ENCODE peak calls at places on chromosome 10, in ten cellular contexts. N, T, L, J, G, S, C, H, Y and D are unnamed samples. For H3K36me3, the result is how much of the 10 kb centered on the place peaks cover.

GRCh38 chr10:122990278-122990677 is 10.1 kb downstream of the PSTK start:
- DNase-seq in T (no peak), J (no peak), N (no peak), L (no peak), G (no peak), C (no peak), Y (no peak), S (no peak), H (no peak), D (no peak)

GRCh38 chr10:35225204-35225603 is 98.6 kb downstream of the CREM start:
- DNase-seq in C (no peak), J (no peak), H (peak), L (no peak), S (no peak), N (no peak), T (no peak), G (no peak), Y (no peak), D (no peak)

GRCh38 chr10:3889961-3890522 is 105.0 kb upstream of the KLF6 start:
- DNase-seq in J (no peak), T (no peak), G (no peak), S (no peak), C (peak), L (no peak), H (peak), N (no peak), Y (peak), D (peak)

GRCh38 chr10:91805110-91805825 is 7.0 kb downstream of the TNKS2 start:
- DNase-seq in Y (no peak), G (no peak), C (no peak), J (no peak), S (no peak), N (no peak), L (no peak), T (no peak), H (peak), D (no peak)

GRCh38 chr10:31321396-31321941 is 2.5 kb downstream of the ZEB1 start:
- DNase-seq in G (no peak), L (peak), J (no peak), C (peak), T (no peak), S (peak), H (peak), Y (peak), N (no peak), D (no peak)

GRCh38 chr10:23897864-23898263 is 311.1 kb upstream of the KIAA1217 start:
- DNase-seq in C (no peak), L (no peak), H (no peak), Y (no peak), T (no peak), J (no peak), S (no peak), G (no peak), N (no peak), D (no peak)

GRCh38 chr10:22805304-22805703 is 90.9 kb upstream of the PIP4K2A start:
- DNase-seq in S (no peak), Y (peak), G (no peak), C (peak), T (no peak), L (no peak), H (peak), N (no peak), J (no peak), D (no peak)

GRCh38 chr10:80702143-80702542 is 164.4 kb downstream of the SH2D4B start:
- DNase-seq in T (no peak), Y (no peak), J (no peak), S (peak), C (no peak), L (no peak), G (no peak), H (no peak), N (no peak), D (no peak)

GRCh38 chr10:113073549-113074189 is 123.6 kb downstream of the TCF7L2 start:
- DNase-seq in G (peak), J (peak), S (peak), N (peak), T (peak), C (peak), L (no peak), H (peak), Y (peak), D (peak)

GRCh38 chr10:72171175-72171630 is 44.6 kb upstream of the ANAPC16 start:
- DNase-seq in S (no peak), Y (peak), C (peak), L (no peak), N (no peak), J (no peak), H (peak), T (no peak), G (no peak), D (peak)

GRCh38 chr10:120282421-120282820 is 174.6 kb upstream of the PLPP4 start:
- DNase-seq in Y (no peak), C (no peak), T (no peak), J (no peak), L (no peak), G (no peak), H (no peak), S (no peak), N (no peak), D (no peak)

GRCh38 chr10:3803884-3804741 is 19.1 kb upstream of the KLF6 start:
- DNase-seq in L (no peak), Y (peak), G (no peak), N (no peak), C (peak), T (no peak), H (peak), J (no peak), S (no peak), D (no peak)

GRCh38 chr10:78401882-78402367 is 368.3 kb downstream of the RPS24 start:
- DNase-seq in H (no peak), L (no peak), G (peak), T (peak), C (no peak), S (peak), Y (peak), J (no peak), N (peak), D (no peak)

GRCh38 chr10:20976891-20977684 is 80.0 kb upstream of the NEBL start:
- DNase-seq in L (no peak), T (no peak), H (no peak), J (no peak), N (no peak), G (peak), S (no peak), Y (no peak), C (no peak), D (no peak)

GRCh38 chr10:93456480-93456879 is 25.7 kb downstream of the MYOF start:
- DNase-seq in N (no peak), C (no peak), J (no peak), L (no peak), G (peak), S (no peak), T (peak), H (peak), Y (no peak), D (no peak)

GRCh38 chr10:91745086-91745831 is 53.0 kb upstream of the TNKS2 start:
- DNase-seq in G (peak), N (no peak), J (peak), S (no peak), C (no peak), Y (peak), T (no peak), H (peak), L (no peak), D (peak)

GRCh38 chr10:29926649-29927048 is 132.7 kb downstream of the JCAD start:
- DNase-seq in T (no peak), H (peak), G (peak), N (no peak), L (no peak), S (no peak), C (peak), Y (peak), J (no peak), D (no peak)

GRCh38 chr10:77279207-77279606 is 358.4 kb downstream of the KCNMA1 start:
- DNase-seq in Y (peak), L (no peak), G (no peak), J (peak), H (peak), T (no peak), S (no peak), N (no peak), C (no peak), D (no peak)

GRCh38 chr10:1736180-1736971 is 949 bp downstream of the ADARB2 start:
- DNase-seq in N (no peak), T (no peak), S (no peak), Y (no peak), L (no peak), G (peak), C (no peak), J (no peak), H (no peak), D (no peak)

GRCh38 chr10:10804061-10804460 is 213.6 kb upstream of the CELF2 start:
- DNase-seq in L (no peak), C (no peak), S (no peak), J (no peak), T (no peak), G (no peak), H (no peak), N (no peak), Y (no peak), D (no peak)

GRCh38 chr10:86179961-86180360 is 186.6 kb downstream of the GRID1 start:
- DNase-seq in L (no peak), G (no peak), S (no peak), H (no peak), C (no peak), T (no peak), J (no peak), N (peak), Y (no peak), D (no peak)

GRCh38 chr10:126972622-126973414 is 67.6 kb downstream of the DOCK1 start:
- DNase-seq in J (peak), H (peak), N (no peak), Y (peak), G (no peak), S (no peak), T (no peak), L (no peak), C (peak), D (no peak)

GRCh38 chr10:131915484-131915883 is 14.7 kb downstream of the PPP2R2D start:
- DNase-seq in S (no peak), G (peak), C (no peak), J (no peak), T (peak), Y (no peak), L (no peak), N (peak), H (no peak), D (no peak)

GRCh38 chr10:126140746-126141273 is 244.4 kb downstream of the FANK1 start:
- DNase-seq in G (no peak), S (no peak), C (no peak), J (no peak), T (no peak), Y (no peak), N (no peak), H (no peak), L (no peak), D (no peak)

GRCh38 chr10:29032229-29032628 is 256.6 kb upstream of the LYZL1 start:
- DNase-seq in C (no peak), Y (no peak), L (no peak), H (no peak), G (no peak), T (no peak), J (no peak), S (no peak), N (no peak), D (no peak)

GRCh38 chr10:24723386-24723787 is 300 bp downstream of the ARHGAP21 start:
- DNase-seq in Y (peak), L (no peak), T (peak), S (no peak), H (peak), N (no peak), C (no peak), J (no peak), G (no peak), D (no peak)

GRCh38 chr10:16989826-16990293 is 139.8 kb downstream of the CUBN start:
- DNase-seq in S (no peak), T (no peak), N (no peak), G (peak), L (no peak), H (peak), C (no peak), J (no peak), Y (no peak), D (no peak)

GRCh38 chr10:15152556-15152955 is 15.9 kb downstream of the NMT2 start:
- DNase-seq in S (no peak), G (no peak), J (no peak), L (no peak), Y (no peak), T (no peak), N (no peak), C (no peak), H (no peak), D (no peak)

GRCh38 chr10:78863121-78863520 is 205.6 kb upstream of the ZMIZ1 start:
- DNase-seq in C (no peak), L (no peak), T (no peak), Y (no peak), N (no peak), S (no peak), H (no peak), G (no peak), J (no peak), D (no peak)

GRCh38 chr10:43282881-43283280 is 16.0 kb upstream of the RASGEF1A start:
- DNase-seq in C (no peak), J (no peak), S (no peak), N (no peak), L (no peak), G (peak), T (no peak), Y (peak), H (no peak), D (no peak)

GRCh38 chr10:77501846-77502251 is 135.8 kb downstream of the KCNMA1 start:
- DNase-seq in Y (no peak), J (no peak), G (no peak), H (peak), C (no peak), L (no peak), N (no peak), T (no peak), S (no peak), D (no peak)

GRCh38 chr10:126716366-126716765 is 45.9 kb upstream of the C10orf90 start:
- DNase-seq in H (no peak), S (no peak), L (no peak), J (no peak), T (no peak), C (no peak), N (no peak), Y (no peak), G (no peak), D (no peak)

GRCh38 chr10:81403451-81403850 is 471.5 kb upstream of the NRG3 start:
- DNase-seq in S (no peak), L (no peak), J (no peak), G (no peak), T (no peak), Y (no peak), H (no peak), N (no peak), C (no peak), D (no peak)

GRCh38 chr10:9052767-9053166 is 998.3 kb downstream of the GATA3 start:
- DNase-seq in C (no peak), T (no peak), L (no peak), N (no peak), H (no peak), S (no peak), J (no peak), Y (no peak), G (no peak), D (no peak)

GRCh38 chr10:21208666-21209316 is 311.7 kb upstream of the NEBL start:
- DNase-seq in J (no peak), C (no peak), N (no peak), T (no peak), S (no peak), H (peak), Y (no peak), G (no peak), L (no peak), D (no peak)

GRCh38 chr10:132158122-132158741 is 28.5 kb upstream of the DPYSL4 start:
- DNase-seq in N (no peak), G (peak), Y (no peak), H (no peak), J (no peak), C (no peak), L (no peak), T (no peak), S (no peak), D (peak)

GRCh38 chr10:74988787-74989574 is 122.5 kb upstream of the SAMD8 start:
- DNase-seq in G (no peak), J (no peak), H (peak), C (no peak), N (no peak), L (no peak), S (no peak), Y (no peak), T (no peak), D (no peak)

GRCh38 chr10:93550634-93551033 is 15.8 kb upstream of the FFAR4 start:
- DNase-seq in T (no peak), G (peak), S (no peak), Y (no peak), L (no peak), C (no peak), J (no peak), H (no peak), N (no peak), D (no peak)

GRCh38 chr10:98149858-98150257 is 15.4 kb downstream of the R3HCC1L start:
- DNase-seq in T (no peak), N (no peak), H (no peak), Y (no peak), G (no peak), J (no peak), S (no peak), L (no peak), C (no peak), D (no peak)
- H3K36me3 ChIP-seq in T (under half), N (under half), H (under half), Y (under half), G (under half), J (under half), S (under half), L (under half), C (under half), D (under half)

GRCh38 chr10:103257812-103258211 is 12.1 kb downstream of the RPEL1 start:
- DNase-seq in C (no peak), S (no peak), J (no peak), Y (no peak), L (no peak), T (no peak), N (no peak), H (no peak), G (no peak), D (no peak)
- H3K36me3 ChIP-seq in C (under half), S (under half), J (under half), Y (under half), L (under half), T (under half), N (under half), H (under half), G (under half), D (under half)

GRCh38 chr10:102159051-102159597 is 6.9 kb downstream of the NOLC1 start:
- DNase-seq in N (no peak), J (no peak), L (no peak), G (no peak), C (no peak), H (peak), Y (no peak), S (no peak), T (no peak), D (no peak)
- H3K36me3 ChIP-seq in N (half or more), J (under half), L (half or more), G (half or more), C (half or more), H (under half), Y (half or more), S (half or more), T (half or more), D (half or more)

GRCh38 chr10:6230335-6230734 is 27.6 kb downstream of the PFKFB3 start:
- DNase-seq in G (no peak), S (no peak), T (no peak), H (no peak), N (no peak), Y (no peak), L (no peak), C (no peak), J (no peak), D (no peak)
- H3K36me3 ChIP-seq in G (half or more), S (half or more), T (half or more), H (under half), N (half or more), Y (half or more), L (under half), C (half or more), J (under half), D (under half)

GRCh38 chr10:102735065-102735562 is 8.6 kb upstream of the WBP1L start:
- DNase-seq in G (peak), J (no peak), H (no peak), N (peak), C (no peak), S (no peak), Y (no peak), T (peak), L (no peak), D (no peak)
- H3K36me3 ChIP-seq in G (half or more), J (under half), H (under half), N (under half), C (under half), S (under half), Y (under half), T (under half), L (under half), D (under half)

DNA sequence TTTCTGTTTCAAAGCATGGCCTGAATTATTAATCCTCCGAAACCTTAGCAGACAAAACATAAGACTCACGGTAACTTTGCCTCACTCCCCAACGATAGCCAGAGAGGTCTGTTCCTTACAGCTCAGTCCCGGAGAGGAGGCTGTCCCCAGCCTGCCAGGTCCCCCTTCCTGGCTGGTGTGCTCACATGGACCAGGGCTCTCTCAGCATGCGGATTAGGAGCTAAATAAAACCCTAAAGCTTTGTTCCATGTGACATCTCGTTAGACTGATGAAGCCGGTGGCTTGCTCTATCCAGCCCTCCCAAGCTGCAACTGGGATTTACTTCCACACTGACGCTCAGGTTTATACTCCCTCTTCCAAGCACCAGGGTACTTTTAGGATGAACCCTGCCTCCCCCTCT is 86.0 kb downstream of the ZRANB1 start:
- DNase-seq in S (peak), T (no peak), H (no peak), N (no peak), G (no peak), L (no peak), C (no peak), Y (no peak), J (no peak), D (no peak)
- H3K36me3 ChIP-seq in S (under half), T (under half), H (under half), N (under half), G (under half), L (under half), C (under half), Y (under half), J (under half), D (under half)

GRCh38 chr10:6214612-6215011 is 11.9 kb downstream of the PFKFB3 start:
- DNase-seq in L (no peak), J (no peak), N (no peak), C (no peak), T (no peak), S (no peak), H (no peak), Y (no peak), G (no peak), D (no peak)
- H3K36me3 ChIP-seq in L (under half), J (under half), N (half or more), C (half or more), T (under half), S (half or more), H (under half), Y (half or more), G (half or more), D (under half)

GRCh38 chr10:70534281-70534680 is 55.7 kb downstream of the PALD1 start:
- DNase-seq in G (no peak), N (no peak), H (no peak), S (no peak), C (no peak), Y (no peak), J (no peak), T (no peak), L (no peak), D (no peak)

GRCh38 chr10:70530315-70530714 is 51.7 kb downstream of the PALD1 start:
- DNase-seq in C (no peak), H (no peak), N (no peak), Y (no peak), G (no peak), L (no peak), S (no peak), T (no peak), J (no peak), D (no peak)

GRCh38 chr10:70533189-70533558 is 54.6 kb downstream of the PALD1 start:
- DNase-seq in N (no peak), C (no peak), T (no peak), S (no peak), H (no peak), Y (no peak), G (no peak), J (no peak), L (no peak), D (no peak)

GRCh38 chr10:70535451-70535850 is 56.9 kb downstream of the PALD1 start:
- DNase-seq in G (no peak), T (no peak), L (no peak), H (no peak), C (no peak), S (no peak), N (no peak), J (no peak), Y (no peak), D (no peak)

DNA sequence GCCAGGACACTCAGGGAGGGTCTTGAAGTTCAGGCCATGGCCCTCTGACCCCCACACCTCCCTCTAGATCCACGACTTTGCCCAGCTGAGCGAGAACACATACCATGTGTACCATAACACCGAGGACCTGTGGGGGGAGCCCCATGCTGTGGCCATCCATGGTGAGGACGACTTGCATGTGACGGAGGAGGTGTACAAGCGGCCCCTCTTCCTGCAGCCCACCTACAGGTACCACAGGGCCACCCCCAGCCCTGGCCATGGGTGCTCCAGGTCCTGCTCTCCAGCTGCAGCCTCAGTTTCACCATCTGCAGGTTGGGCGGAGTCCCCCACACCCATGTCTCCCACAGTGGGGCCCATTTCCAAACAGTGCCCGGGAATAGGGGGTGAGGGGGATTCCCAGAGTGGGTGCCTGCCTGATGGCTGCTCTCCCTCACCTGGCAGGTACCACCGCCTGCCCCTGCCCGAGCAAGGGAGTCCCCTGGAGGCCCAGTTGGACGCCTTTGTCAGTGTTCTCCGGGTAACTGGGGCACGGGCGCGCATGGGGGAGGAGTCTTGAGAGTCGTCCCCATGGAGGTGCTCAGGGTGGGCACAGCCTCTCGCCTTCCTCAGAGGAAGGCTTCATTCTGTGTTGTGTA is 54.1 kb downstream of the PALD1 start:
- DNase-seq in H (no peak), G (no peak), C (no peak), S (no peak), N (no peak), J (no peak), T (no peak), Y (no peak), L (no peak), D (no peak)
- H3K36me3 ChIP-seq in H (under half), G (under half), C (under half), S (under half), N (under half), J (under half), T (under half), Y (under half), L (under half), D (under half)